ENCODE peak calls at places on chromosomes 1 and 21, in eight cellular contexts. One of them, this sample, is unnamed.

GRCh38 chr1:231522038-231522437 is 6.4 kb upstream of the TSNAX start:
- DNase-seq in WTC11: no peak
- DNase-seq in H9: no peak
- DNase-seq in NCI-H1048: no peak
- DNase-seq in C1 segment of cervical spinal cord: no peak
- DNase-seq in NCI-H510A treated with DMSO at 0.1 percent for 48 hours: no peak
- DNase-seq in tibial artery: no peak
- DNase-seq in effector memory CD4-positive, alpha-beta T cell: no peak
- DNase-seq in this sample: no peak

GRCh38 chr1:222979561-222979960 is 163.5 kb downstream of the TLR5 start:
- DNase-seq in WTC11: peak
- DNase-seq in effector memory CD4-positive, alpha-beta T cell: no peak
- DNase-seq in NCI-H1048: no peak
- DNase-seq in H9: no peak
- DNase-seq in NCI-H510A treated with DMSO at 0.1 percent for 48 hours: no peak
- DNase-seq in C1 segment of cervical spinal cord: no peak
- DNase-seq in tibial artery: no peak
- DNase-seq in this sample: no peak

GRCh38 chr1:78005755-78006154 is 1.0 kb downstream of the DNAJB4 start:
- DNase-seq in C1 segment of cervical spinal cord: no peak
- DNase-seq in NCI-H1048: peak
- DNase-seq in effector memory CD4-positive, alpha-beta T cell: no peak
- DNase-seq in H9: no peak
- DNase-seq in WTC11: no peak
- DNase-seq in NCI-H510A treated with DMSO at 0.1 percent for 48 hours: peak
- DNase-seq in tibial artery: no peak
- DNase-seq in this sample: peak

GRCh38 chr1:110341146-110341871 is 2.1 kb downstream of the RBM15 start:
- DNase-seq in NCI-H510A treated with DMSO at 0.1 percent for 48 hours: no peak
- DNase-seq in effector memory CD4-positive, alpha-beta T cell: no peak
- DNase-seq in WTC11: no peak
- DNase-seq in C1 segment of cervical spinal cord: no peak
- DNase-seq in NCI-H1048: no peak
- DNase-seq in H9: no peak
- DNase-seq in tibial artery: no peak
- DNase-seq in this sample: no peak

GRCh38 chr1:180247061-180247460 is 17.0 kb downstream of the LHX4 start:
- DNase-seq in H9: no peak
- DNase-seq in tibial artery: no peak
- DNase-seq in C1 segment of cervical spinal cord: no peak
- DNase-seq in NCI-H510A treated with DMSO at 0.1 percent for 48 hours: no peak
- DNase-seq in WTC11: no peak
- DNase-seq in NCI-H1048: no peak
- DNase-seq in effector memory CD4-positive, alpha-beta T cell: no peak
- DNase-seq in this sample: no peak

GRCh38 chr1:171595324-171595723 is 26.7 kb upstream of the MYOCOS start:
- DNase-seq in NCI-H510A treated with DMSO at 0.1 percent for 48 hours: no peak
- DNase-seq in tibial artery: no peak
- DNase-seq in effector memory CD4-positive, alpha-beta T cell: no peak
- DNase-seq in H9: no peak
- DNase-seq in WTC11: no peak
- DNase-seq in NCI-H1048: no peak
- DNase-seq in C1 segment of cervical spinal cord: no peak
- DNase-seq in this sample: no peak

GRCh38 chr1:221522440-221523050 is 219.3 kb downstream of the DUSP10 start:
- DNase-seq in H9: no peak
- DNase-seq in C1 segment of cervical spinal cord: no peak
- DNase-seq in tibial artery: no peak
- DNase-seq in NCI-H1048: no peak
- DNase-seq in NCI-H510A treated with DMSO at 0.1 percent for 48 hours: no peak
- DNase-seq in WTC11: no peak
- DNase-seq in effector memory CD4-positive, alpha-beta T cell: no peak
- DNase-seq in this sample: no peak

GRCh38 chr1:110682898-110683297 is 8.2 kb upstream of the KCNA3 start:
- DNase-seq in effector memory CD4-positive, alpha-beta T cell: no peak
- DNase-seq in WTC11: no peak
- DNase-seq in NCI-H510A treated with DMSO at 0.1 percent for 48 hours: no peak
- DNase-seq in tibial artery: no peak
- DNase-seq in NCI-H1048: no peak
- DNase-seq in H9: no peak
- DNase-seq in C1 segment of cervical spinal cord: no peak
- DNase-seq in this sample: no peak

GRCh38 chr1:244140420-244140819 is 89.3 kb downstream of the ZBTB18 start:
- DNase-seq in H9: no peak
- DNase-seq in effector memory CD4-positive, alpha-beta T cell: no peak
- DNase-seq in tibial artery: no peak
- DNase-seq in C1 segment of cervical spinal cord: no peak
- DNase-seq in NCI-H1048: no peak
- DNase-seq in NCI-H510A treated with DMSO at 0.1 percent for 48 hours: no peak
- DNase-seq in WTC11: no peak
- DNase-seq in this sample: no peak

GRCh38 chr1:218752126-218752525 is 407.0 kb downstream of the TGFB2 start:
- DNase-seq in C1 segment of cervical spinal cord: no peak
- DNase-seq in tibial artery: no peak
- DNase-seq in NCI-H1048: no peak
- DNase-seq in WTC11: no peak
- DNase-seq in NCI-H510A treated with DMSO at 0.1 percent for 48 hours: no peak
- DNase-seq in H9: no peak
- DNase-seq in effector memory CD4-positive, alpha-beta T cell: no peak
- DNase-seq in this sample: no peak

GRCh38 chr1:9385801-9386573 is 93.3 kb downstream of the SPSB1 start:
- DNase-seq in NCI-H510A treated with DMSO at 0.1 percent for 48 hours: no peak
- DNase-seq in tibial artery: no peak
- DNase-seq in WTC11: no peak
- DNase-seq in effector memory CD4-positive, alpha-beta T cell: no peak
- DNase-seq in NCI-H1048: no peak
- DNase-seq in H9: no peak
- DNase-seq in C1 segment of cervical spinal cord: no peak
- DNase-seq in this sample: no peak

GRCh38 chr1:212482006-212482351 is 49.3 kb downstream of the NENF start:
- DNase-seq in NCI-H510A treated with DMSO at 0.1 percent for 48 hours: no peak
- DNase-seq in NCI-H1048: no peak
- DNase-seq in effector memory CD4-positive, alpha-beta T cell: no peak
- DNase-seq in WTC11: no peak
- DNase-seq in C1 segment of cervical spinal cord: no peak
- DNase-seq in tibial artery: no peak
- DNase-seq in H9: no peak
- DNase-seq in this sample: no peak

GRCh38 chr1:52360595-52360968 is 5.4 kb downstream of the CC2D1B start:
- DNase-seq in C1 segment of cervical spinal cord: no peak
- DNase-seq in WTC11: no peak
- DNase-seq in effector memory CD4-positive, alpha-beta T cell: no peak
- DNase-seq in tibial artery: no peak
- DNase-seq in H9: no peak
- DNase-seq in NCI-H1048: no peak
- DNase-seq in NCI-H510A treated with DMSO at 0.1 percent for 48 hours: no peak
- DNase-seq in this sample: no peak

GRCh38 chr1:76142771-76143540 is 68.4 kb downstream of the ST6GALNAC3 start:
- DNase-seq in C1 segment of cervical spinal cord: no peak
- DNase-seq in H9: no peak
- DNase-seq in WTC11: no peak
- DNase-seq in tibial artery: no peak
- DNase-seq in effector memory CD4-positive, alpha-beta T cell: no peak
- DNase-seq in NCI-H510A treated with DMSO at 0.1 percent for 48 hours: no peak
- DNase-seq in NCI-H1048: no peak
- DNase-seq in this sample: peak

GRCh38 chr1:159266832-159267231 is 35.3 kb upstream of the FCER1A start:
- DNase-seq in tibial artery: no peak
- DNase-seq in effector memory CD4-positive, alpha-beta T cell: no peak
- DNase-seq in NCI-H510A treated with DMSO at 0.1 percent for 48 hours: no peak
- DNase-seq in WTC11: no peak
- DNase-seq in H9: no peak
- DNase-seq in NCI-H1048: no peak
- DNase-seq in C1 segment of cervical spinal cord: no peak
- DNase-seq in this sample: no peak

GRCh38 chr1:55286851-55287602 is 71.9 kb upstream of the USP24 start:
- DNase-seq in NCI-H1048: no peak
- DNase-seq in C1 segment of cervical spinal cord: no peak
- DNase-seq in WTC11: no peak
- DNase-seq in tibial artery: no peak
- DNase-seq in H9: no peak
- DNase-seq in NCI-H510A treated with DMSO at 0.1 percent for 48 hours: no peak
- DNase-seq in effector memory CD4-positive, alpha-beta T cell: no peak
- DNase-seq in this sample: no peak

GRCh38 chr1:115593365-115594259 is 48.2 kb upstream of the VANGL1 start:
- DNase-seq in H9: no peak
- DNase-seq in tibial artery: no peak
- DNase-seq in NCI-H510A treated with DMSO at 0.1 percent for 48 hours: no peak
- DNase-seq in effector memory CD4-positive, alpha-beta T cell: no peak
- DNase-seq in C1 segment of cervical spinal cord: no peak
- DNase-seq in WTC11: no peak
- DNase-seq in NCI-H1048: no peak
- DNase-seq in this sample: no peak

GRCh38 chr1:183568176-183569041 is 21.9 kb downstream of the NCF2 start:
- DNase-seq in effector memory CD4-positive, alpha-beta T cell: no peak
- DNase-seq in NCI-H510A treated with DMSO at 0.1 percent for 48 hours: no peak
- DNase-seq in WTC11: no peak
- DNase-seq in NCI-H1048: no peak
- DNase-seq in C1 segment of cervical spinal cord: no peak
- DNase-seq in H9: no peak
- DNase-seq in tibial artery: peak
- DNase-seq in this sample: no peak

GRCh38 chr1:19799233-19799876 is 361 bp downstream of the TMCO4 start:
- DNase-seq in WTC11: no peak
- DNase-seq in tibial artery: peak
- DNase-seq in NCI-H510A treated with DMSO at 0.1 percent for 48 hours: peak
- DNase-seq in H9: no peak
- DNase-seq in C1 segment of cervical spinal cord: no peak
- DNase-seq in effector memory CD4-positive, alpha-beta T cell: peak
- DNase-seq in NCI-H1048: no peak
- DNase-seq in this sample: no peak

GRCh38 chr1:109167114-109167513 is 46.6 kb upstream of the SARS1 start:
- DNase-seq in C1 segment of cervical spinal cord: no peak
- DNase-seq in WTC11: no peak
- DNase-seq in H9: no peak
- DNase-seq in NCI-H1048: no peak
- DNase-seq in tibial artery: no peak
- DNase-seq in NCI-H510A treated with DMSO at 0.1 percent for 48 hours: no peak
- DNase-seq in effector memory CD4-positive, alpha-beta T cell: no peak
- DNase-seq in this sample: peak

GRCh38 chr1:241265428-241265827 is 91.6 kb downstream of the RGS7 start:
- DNase-seq in NCI-H1048: no peak
- DNase-seq in tibial artery: no peak
- DNase-seq in effector memory CD4-positive, alpha-beta T cell: no peak
- DNase-seq in C1 segment of cervical spinal cord: no peak
- DNase-seq in WTC11: no peak
- DNase-seq in H9: no peak
- DNase-seq in NCI-H510A treated with DMSO at 0.1 percent for 48 hours: no peak
- DNase-seq in this sample: no peak

GRCh38 chr1:236978740-236979139 is 25.5 kb downstream of the MT1HL1 start:
- DNase-seq in tibial artery: no peak
- DNase-seq in WTC11: no peak
- DNase-seq in NCI-H510A treated with DMSO at 0.1 percent for 48 hours: no peak
- DNase-seq in effector memory CD4-positive, alpha-beta T cell: no peak
- DNase-seq in C1 segment of cervical spinal cord: no peak
- DNase-seq in H9: no peak
- DNase-seq in NCI-H1048: no peak
- DNase-seq in this sample: no peak

GRCh38 chr1:1461721-1462317 is 9.7 kb upstream of the ATAD3B start:
- DNase-seq in tibial artery: no peak
- DNase-seq in H9: peak
- DNase-seq in NCI-H510A treated with DMSO at 0.1 percent for 48 hours: no peak
- DNase-seq in C1 segment of cervical spinal cord: no peak
- DNase-seq in NCI-H1048: no peak
- DNase-seq in effector memory CD4-positive, alpha-beta T cell: no peak
- DNase-seq in WTC11: no peak
- DNase-seq in this sample: no peak

GRCh38 chr1:229433364-229434004 is 410 bp downstream of the ACTA1 start:
- DNase-seq in tibial artery: no peak
- DNase-seq in WTC11: no peak
- DNase-seq in C1 segment of cervical spinal cord: no peak
- DNase-seq in NCI-H510A treated with DMSO at 0.1 percent for 48 hours: no peak
- DNase-seq in H9: no peak
- DNase-seq in effector memory CD4-positive, alpha-beta T cell: no peak
- DNase-seq in NCI-H1048: no peak
- DNase-seq in this sample: no peak

GRCh38 chr1:232630047-232630893 is at the start of gene SIPA1L2:
- DNase-seq in WTC11: peak
- DNase-seq in effector memory CD4-positive, alpha-beta T cell: peak
- DNase-seq in H9: peak
- DNase-seq in C1 segment of cervical spinal cord: peak
- DNase-seq in NCI-H510A treated with DMSO at 0.1 percent for 48 hours: peak
- DNase-seq in tibial artery: peak
- DNase-seq in NCI-H1048: peak
- DNase-seq in this sample: peak

GRCh38 chr1:14897997-14898645 is 255.4 kb upstream of the TMEM51 start:
- DNase-seq in WTC11: no peak
- DNase-seq in NCI-H510A treated with DMSO at 0.1 percent for 48 hours: no peak
- DNase-seq in tibial artery: no peak
- DNase-seq in H9: no peak
- DNase-seq in C1 segment of cervical spinal cord: no peak
- DNase-seq in NCI-H1048: no peak
- DNase-seq in effector memory CD4-positive, alpha-beta T cell: no peak
- DNase-seq in this sample: no peak

GRCh38 chr1:44237721-44238457 is 24.6 kb downstream of the DMAP1 start:
- DNase-seq in C1 segment of cervical spinal cord: no peak
- DNase-seq in effector memory CD4-positive, alpha-beta T cell: no peak
- DNase-seq in NCI-H1048: no peak
- DNase-seq in WTC11: peak
- DNase-seq in tibial artery: peak
- DNase-seq in H9: peak
- DNase-seq in NCI-H510A treated with DMSO at 0.1 percent for 48 hours: peak
- DNase-seq in this sample: peak

GRCh38 chr21:41927727-41928409 is 25.9 kb downstream of the C2CD2 start:
- DNase-seq in H9: no peak
- DNase-seq in tibial artery: no peak
- DNase-seq in NCI-H1048: no peak
- DNase-seq in WTC11: no peak
- DNase-seq in effector memory CD4-positive, alpha-beta T cell: no peak
- DNase-seq in C1 segment of cervical spinal cord: no peak
- DNase-seq in NCI-H510A treated with DMSO at 0.1 percent for 48 hours: no peak
- DNase-seq in this sample: no peak

GRCh38 chr1:119712342-119713038 is 756 bp downstream of the PHGDH start:
- DNase-seq in H9: peak
- DNase-seq in effector memory CD4-positive, alpha-beta T cell: no peak
- DNase-seq in WTC11: peak
- DNase-seq in NCI-H510A treated with DMSO at 0.1 percent for 48 hours: peak
- DNase-seq in tibial artery: peak
- DNase-seq in NCI-H1048: peak
- DNase-seq in C1 segment of cervical spinal cord: peak
- DNase-seq in this sample: peak

GRCh38 chr21:46253610-46254124 is 25.1 kb upstream of the LSS start:
- DNase-seq in tibial artery: no peak
- DNase-seq in C1 segment of cervical spinal cord: no peak
- DNase-seq in NCI-H1048: no peak
- DNase-seq in effector memory CD4-positive, alpha-beta T cell: peak
- DNase-seq in H9: no peak
- DNase-seq in WTC11: no peak
- DNase-seq in NCI-H510A treated with DMSO at 0.1 percent for 48 hours: no peak
- DNase-seq in this sample: no peak

GRCh38 chr1:203867816-203868215 is 6.4 kb downstream of the SNRPE start:
- DNase-seq in tibial artery: no peak
- DNase-seq in C1 segment of cervical spinal cord: no peak
- DNase-seq in NCI-H510A treated with DMSO at 0.1 percent for 48 hours: no peak
- DNase-seq in WTC11: no peak
- DNase-seq in H9: no peak
- DNase-seq in effector memory CD4-positive, alpha-beta T cell: no peak
- DNase-seq in NCI-H1048: no peak
- DNase-seq in this sample: no peak

GRCh38 chr1:208202333-208202987 is 41.7 kb downstream of the PLXNA2 start:
- DNase-seq in WTC11: no peak
- DNase-seq in H9: no peak
- DNase-seq in tibial artery: no peak
- DNase-seq in NCI-H1048: no peak
- DNase-seq in C1 segment of cervical spinal cord: no peak
- DNase-seq in effector memory CD4-positive, alpha-beta T cell: no peak
- DNase-seq in NCI-H510A treated with DMSO at 0.1 percent for 48 hours: peak
- DNase-seq in this sample: no peak

This sample was measured in NCI-H2227 treated with DMSO at 0.1 percent for 48 hours.